ENCODE peak calls at places on chromosomes 6 and 20, in four cellular contexts. T is AG10803, W is fibroblast of the aortic adventitia, E is cardiac fibroblast. M is an unnamed sample.

GRCh38 chr6:101397199-101397598 is 3.7 kb downstream of the GRIK2 start:
- DNase-seq in T (peak; percentile 12), W (peak; percentile 55), E (peak; percentile 46), M (no peak)

GRCh38 chr6:321158-321438 is 28.8 kb downstream of the DUSP22 start:
- DNase-seq in T (no peak), W (no peak), E (no peak), M (no peak)

GRCh38 chr6:106509420-106510089 is 119.7 kb downstream of the RTN4IP1 start:
- DNase-seq in T (no peak), W (no peak), E (peak; percentile 30), M (no peak)

GRCh38 chr20:63733117-63733516 is 3.3 kb upstream of the LIME1 start:
- DNase-seq in T (no peak), W (no peak), E (no peak), M (no peak)

GRCh38 chr20:46111028-46111835 is 6.9 kb upstream of the CD40 start:
- DNase-seq in T (no peak), W (peak; percentile 17), E (no peak), M (no peak)

GRCh38 chr6:109496036-109496761 is 13.2 kb upstream of the ZBTB24 start:
- DNase-seq in T (peak; percentile 40), W (no peak), E (no peak), M (no peak)

GRCh38 chr6:31621991-31622390 is 1.5 kb downstream of the PRRC2A start:
- DNase-seq in T (peak; percentile 31), W (peak; percentile 22), E (no peak), M (peak; percentile 23)

GRCh38 chr6:33750244-33750991 is 3.7 kb upstream of the IP6K3 start:
- DNase-seq in T (peak; percentile 46), W (no peak), E (no peak), M (no peak)

GRCh38 chr6:112298816-112299281 is 44.5 kb upstream of the LAMA4 start:
- DNase-seq in T (peak; percentile 89), W (peak; percentile 89), E (peak; percentile 93), M (peak; percentile 76)

GRCh38 chr6:31969712-31970603 is 2.0 kb downstream of the DXO start:
- DNase-seq in T (no peak), W (peak; percentile 31), E (peak; percentile 43), M (no peak)

GRCh38 chr6:81476881-81477280 is 275.6 kb downstream of the TENT5A start:
- DNase-seq in T (peak; percentile 75), W (peak; percentile 77), E (peak; percentile 77), M (no peak)

GRCh38 chr6:134707342-134707982 is 242.4 kb downstream of the ALDH8A1 start:
- DNase-seq in T (peak; percentile 60), W (peak; percentile 44), E (peak; percentile 55), M (peak; percentile 7)

GRCh38 chr20:46156065-46156464 is 38.0 kb downstream of the CD40 start:
- DNase-seq in T (no peak), W (no peak), E (no peak), M (no peak)

GRCh38 chr6:108091288-108091687 is 16.7 kb upstream of the OSTM1 start:
- DNase-seq in T (no peak), W (no peak), E (no peak), M (no peak)

GRCh38 chr20:46631874-46632446 is 19.3 kb downstream of the SLC13A3 start:
- DNase-seq in T (no peak), W (no peak), E (no peak), M (no peak)

GRCh38 chr6:108746411-108746810 is 101.8 kb upstream of the ARMC2 start:
- DNase-seq in T (no peak), W (no peak), E (no peak), M (peak; percentile 77)

GRCh38 chr20:1465470-1466210 is 1.0 kb downstream of the NSFL1C start:
- DNase-seq in T (peak; percentile 35), W (peak; percentile 21), E (no peak), M (peak; percentile 30)

GRCh38 chr6:137424243-137424642 is 70.0 kb downstream of the OLIG3 start:
- DNase-seq in T (no peak), W (no peak), E (no peak), M (no peak)

GRCh38 chr6:79544939-79545450 is 7.8 kb upstream of the LCA5 start:
- DNase-seq in T (peak; percentile 93), W (peak; percentile 97), E (peak; percentile 100), M (peak; percentile 98)

GRCh38 chr6:135722679-135723078 is 128.8 kb upstream of the PDE7B start:
- DNase-seq in T (peak; percentile 66), W (peak; percentile 90), E (peak; percentile 86), M (peak; percentile 79)

GRCh38 chr20:37615507-37616425 is 78.1 kb upstream of the CTNNBL1 start:
- DNase-seq in T (peak; percentile 4), W (no peak), E (peak; percentile 46), M (no peak)

GRCh38 chr6:96450082-96450759 is 71.4 kb upstream of the UFL1 start:
- DNase-seq in T (no peak), W (no peak), E (peak; percentile 2), M (no peak)

GRCh38 chr6:44535446-44535845 is 147.9 kb downstream of the CDC5L start:
- DNase-seq in T (no peak), W (no peak), E (no peak), M (no peak)

GRCh38 chr6:158737710-158738615 is 81.2 kb downstream of the EZR start:
- DNase-seq in T (peak; percentile 43), W (peak; percentile 56), E (peak; percentile 59), M (peak; percentile 82)

GRCh38 chr6:146775227-146775626 is 176.5 kb downstream of the ADGB start:
- DNase-seq in T (no peak), W (peak; percentile 11), E (peak; percentile 32), M (peak; percentile 2)

GRCh38 chr6:5167501-5167900 is 82.4 kb downstream of the PPP1R3G start:
- DNase-seq in T (no peak), W (no peak), E (peak; percentile 42), M (no peak)

GRCh38 chr6:37399131-37399530 is 33.9 kb upstream of the CMTR1 start:
- DNase-seq in T (peak; percentile 3), W (no peak), E (no peak), M (no peak)